ENCODE peak calls at places on chromosomes 13 and 19, in seven cellular contexts. One of them, this sample, is unnamed.

GRCh38 chr13:97858161-97858560 is 95.3 kb upstream of the IPO5 start:
- DNase-seq in astrocyte of the spinal cord: no peak
- DNase-seq in CD8-positive, alpha-beta T cell: no peak
- DNase-seq in fibroblast of mammary gland: no peak
- DNase-seq in A549: no peak
- DNase-seq in hepatocyte: no peak
- DNase-seq in adrenal gland: no peak
- DNase-seq in this sample: no peak

GRCh38 chr19:3949294-3949693 is 16.4 kb downstream of the NMRK2 start:
- DNase-seq in A549: no peak
- DNase-seq in hepatocyte: no peak
- DNase-seq in astrocyte of the spinal cord: no peak
- DNase-seq in adrenal gland: no peak
- DNase-seq in fibroblast of mammary gland: no peak
- DNase-seq in CD8-positive, alpha-beta T cell: no peak
- DNase-seq in this sample: no peak

GRCh38 chr19:15550847-15551182 is 42.5 kb downstream of the CYP4F22 start:
- DNase-seq in fibroblast of mammary gland: no peak
- DNase-seq in astrocyte of the spinal cord: no peak
- DNase-seq in adrenal gland: no peak
- DNase-seq in CD8-positive, alpha-beta T cell: no peak
- DNase-seq in A549: no peak
- DNase-seq in hepatocyte: no peak
- DNase-seq in this sample: no peak

GRCh38 chr19:29119582-29119981 is 93.4 kb downstream of the UQCRFS1 start:
- DNase-seq in astrocyte of the spinal cord: no peak
- DNase-seq in adrenal gland: no peak
- DNase-seq in hepatocyte: peak
- DNase-seq in A549: no peak
- DNase-seq in fibroblast of mammary gland: peak
- DNase-seq in CD8-positive, alpha-beta T cell: no peak
- DNase-seq in this sample: no peak

GRCh38 chr19:57672466-57672865 is 3.7 kb downstream of the ZSCAN4 start:
- DNase-seq in CD8-positive, alpha-beta T cell: no peak
- DNase-seq in adrenal gland: no peak
- DNase-seq in hepatocyte: no peak
- DNase-seq in astrocyte of the spinal cord: no peak
- DNase-seq in A549: no peak
- DNase-seq in fibroblast of mammary gland: no peak
- DNase-seq in this sample: no peak

GRCh38 chr19:1567116-1567847 is 843 bp downstream of the MEX3D start:
- DNase-seq in fibroblast of mammary gland: no peak
- DNase-seq in adrenal gland: no peak
- DNase-seq in astrocyte of the spinal cord: peak
- DNase-seq in CD8-positive, alpha-beta T cell: peak
- DNase-seq in A549: no peak
- DNase-seq in hepatocyte: peak
- DNase-seq in this sample: no peak

GRCh38 chr13:51905787-51906186 is 44.0 kb downstream of the CCDC70 start:
- DNase-seq in fibroblast of mammary gland: no peak
- DNase-seq in CD8-positive, alpha-beta T cell: no peak
- DNase-seq in hepatocyte: no peak
- DNase-seq in astrocyte of the spinal cord: no peak
- DNase-seq in adrenal gland: no peak
- DNase-seq in A549: no peak
- DNase-seq in this sample: peak

GRCh38 chr13:98405690-98406344 is 171.1 kb downstream of the STK24 start:
- DNase-seq in fibroblast of mammary gland: no peak
- DNase-seq in astrocyte of the spinal cord: no peak
- DNase-seq in adrenal gland: no peak
- DNase-seq in hepatocyte: no peak
- DNase-seq in A549: no peak
- DNase-seq in CD8-positive, alpha-beta T cell: no peak
- DNase-seq in this sample: no peak

GRCh38 chr19:40366697-40367561 is 18.4 kb downstream of the PLD3 start:
- DNase-seq in CD8-positive, alpha-beta T cell: no peak
- DNase-seq in astrocyte of the spinal cord: peak
- DNase-seq in A549: no peak
- DNase-seq in adrenal gland: no peak
- DNase-seq in hepatocyte: peak
- DNase-seq in fibroblast of mammary gland: no peak
- DNase-seq in this sample: no peak

GRCh38 chr19:16197188-16197621 is 506 bp upstream of the AP1M1 start:
- DNase-seq in fibroblast of mammary gland: peak
- DNase-seq in CD8-positive, alpha-beta T cell: no peak
- DNase-seq in adrenal gland: peak
- DNase-seq in A549: no peak
- DNase-seq in astrocyte of the spinal cord: peak
- DNase-seq in hepatocyte: no peak
- DNase-seq in this sample: peak

GRCh38 chr19:34867631-34868030 is 59.1 kb upstream of the ZNF30 start:
- DNase-seq in fibroblast of mammary gland: no peak
- DNase-seq in hepatocyte: no peak
- DNase-seq in A549: no peak
- DNase-seq in CD8-positive, alpha-beta T cell: no peak
- DNase-seq in adrenal gland: no peak
- DNase-seq in astrocyte of the spinal cord: no peak
- DNase-seq in this sample: no peak

GRCh38 chr13:103883152-103883551 is 816.9 kb upstream of the SLC10A2 start:
- DNase-seq in adrenal gland: peak
- DNase-seq in CD8-positive, alpha-beta T cell: no peak
- DNase-seq in A549: peak
- DNase-seq in fibroblast of mammary gland: peak
- DNase-seq in astrocyte of the spinal cord: peak
- DNase-seq in hepatocyte: peak
- DNase-seq in this sample: peak

GRCh38 chr19:5282926-5283325 is 57.7 kb downstream of the PTPRS start:
- DNase-seq in adrenal gland: no peak
- DNase-seq in hepatocyte: no peak
- DNase-seq in A549: no peak
- DNase-seq in astrocyte of the spinal cord: no peak
- DNase-seq in fibroblast of mammary gland: no peak
- DNase-seq in CD8-positive, alpha-beta T cell: no peak
- DNase-seq in this sample: no peak

GRCh38 chr19:1295169-1296012 is 9.7 kb downstream of the EFNA2 start:
- DNase-seq in CD8-positive, alpha-beta T cell: peak
- DNase-seq in hepatocyte: no peak
- DNase-seq in A549: no peak
- DNase-seq in fibroblast of mammary gland: no peak
- DNase-seq in adrenal gland: no peak
- DNase-seq in astrocyte of the spinal cord: no peak
- DNase-seq in this sample: no peak

GRCh38 chr19:41929536-41930071 is 1.4 kb upstream of the ERFL start:
- DNase-seq in fibroblast of mammary gland: no peak
- DNase-seq in hepatocyte: no peak
- DNase-seq in adrenal gland: no peak
- DNase-seq in astrocyte of the spinal cord: no peak
- DNase-seq in CD8-positive, alpha-beta T cell: no peak
- DNase-seq in A549: no peak
- DNase-seq in this sample: no peak

GRCh38 chr13:71866173-71867091 is 572 bp downstream of the DACH1 start:
- DNase-seq in adrenal gland: peak
- DNase-seq in A549: no peak
- DNase-seq in fibroblast of mammary gland: no peak
- DNase-seq in astrocyte of the spinal cord: no peak
- DNase-seq in CD8-positive, alpha-beta T cell: peak
- DNase-seq in hepatocyte: peak
- DNase-seq in this sample: peak

GRCh38 chr13:23069571-23069970 is 111.2 kb upstream of the SGCG start:
- DNase-seq in adrenal gland: no peak
- DNase-seq in fibroblast of mammary gland: peak
- DNase-seq in CD8-positive, alpha-beta T cell: no peak
- DNase-seq in A549: no peak
- DNase-seq in astrocyte of the spinal cord: no peak
- DNase-seq in hepatocyte: no peak
- DNase-seq in this sample: peak
- TF ChIP-seq CTCF in adrenal gland: no peak
- TF ChIP-seq CTCF in fibroblast of mammary gland: no peak
- TF ChIP-seq CTCF in CD8-positive, alpha-beta T cell: no peak
- TF ChIP-seq CTCF in A549: no peak
- TF ChIP-seq CTCF in astrocyte of the spinal cord: no peak
- TF ChIP-seq CTCF in hepatocyte: no peak
- TF ChIP-seq CTCF in this sample: no peak

DNA sequence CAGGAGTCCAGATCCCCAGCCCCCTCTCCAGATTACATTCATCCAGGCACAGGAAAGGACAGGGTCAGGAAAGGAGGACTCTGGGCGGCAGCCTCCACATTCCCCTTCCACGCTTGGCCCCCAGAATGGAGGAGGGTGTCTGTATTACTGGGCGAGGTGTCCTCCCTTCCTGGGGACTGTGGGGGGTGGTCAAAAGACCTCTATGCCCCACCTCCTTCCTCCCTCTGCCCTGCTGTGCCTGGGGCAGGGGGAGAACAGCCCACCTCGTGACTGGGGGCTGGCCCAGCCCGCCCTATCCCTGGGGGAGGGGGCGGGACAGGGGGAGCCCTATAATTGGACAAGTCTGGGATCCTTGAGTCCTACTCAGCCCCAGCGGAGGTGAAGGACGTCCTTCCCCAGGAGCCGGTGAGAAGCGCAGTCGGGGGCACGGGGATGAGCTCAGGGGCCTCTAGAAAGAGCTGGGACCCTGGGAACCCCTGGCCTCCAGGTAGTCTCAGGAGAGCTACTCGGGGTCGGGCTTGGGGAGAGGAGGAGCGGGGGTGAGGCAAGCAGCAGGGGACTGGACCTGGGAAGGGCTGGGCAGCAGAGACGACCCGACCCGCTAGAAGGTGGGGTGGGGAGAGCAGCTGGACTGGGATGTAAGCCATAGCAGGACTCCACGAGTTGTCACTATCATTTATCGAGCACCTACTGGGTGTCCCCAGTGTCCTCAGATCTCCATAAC is at the start of gene APOE:
- DNase-seq in adrenal gland: peak
- DNase-seq in hepatocyte: peak
- DNase-seq in fibroblast of mammary gland: no peak
- DNase-seq in A549: no peak
- DNase-seq in CD8-positive, alpha-beta T cell: no peak
- DNase-seq in astrocyte of the spinal cord: no peak
- DNase-seq in this sample: no peak
- H3K4me3 ChIP-seq in adrenal gland: peak
- H3K4me3 ChIP-seq in hepatocyte: peak
- H3K4me3 ChIP-seq in fibroblast of mammary gland: peak
- H3K4me3 ChIP-seq in A549: peak
- H3K4me3 ChIP-seq in CD8-positive, alpha-beta T cell: no peak
- H3K4me3 ChIP-seq in astrocyte of the spinal cord: peak
- H3K4me3 ChIP-seq in this sample: peak

DNA sequence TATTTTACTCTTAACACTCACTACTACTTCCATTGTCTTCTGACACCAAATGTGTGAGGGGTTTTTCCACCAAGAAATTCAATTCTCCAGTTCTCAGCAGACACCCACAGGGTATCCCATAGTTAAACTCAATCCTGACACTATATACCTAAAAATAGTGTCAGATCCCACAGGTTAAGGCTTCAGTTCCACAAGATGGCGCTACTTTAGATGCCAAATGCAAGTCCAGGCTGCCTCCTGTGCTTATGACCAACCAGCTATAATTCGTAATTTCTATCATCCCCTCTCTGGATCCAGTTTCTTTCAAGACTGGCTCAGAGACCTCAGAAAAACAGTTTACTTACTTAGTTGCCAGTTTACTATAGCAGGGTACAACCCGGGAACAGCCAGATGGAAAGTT is 1146.2 kb upstream of the SPRY2 start:
- DNase-seq in CD8-positive, alpha-beta T cell: no peak
- DNase-seq in adrenal gland: no peak
- DNase-seq in hepatocyte: peak
- DNase-seq in fibroblast of mammary gland: peak
- DNase-seq in astrocyte of the spinal cord: peak
- DNase-seq in A549: no peak
- DNase-seq in this sample: peak
- TF ChIP-seq CTCF in CD8-positive, alpha-beta T cell: no peak
- TF ChIP-seq CTCF in adrenal gland: no peak
- TF ChIP-seq CTCF in hepatocyte: peak
- TF ChIP-seq CTCF in fibroblast of mammary gland: no peak
- TF ChIP-seq CTCF in astrocyte of the spinal cord: peak
- TF ChIP-seq CTCF in A549: no peak
- TF ChIP-seq CTCF in this sample: peak

DNA sequence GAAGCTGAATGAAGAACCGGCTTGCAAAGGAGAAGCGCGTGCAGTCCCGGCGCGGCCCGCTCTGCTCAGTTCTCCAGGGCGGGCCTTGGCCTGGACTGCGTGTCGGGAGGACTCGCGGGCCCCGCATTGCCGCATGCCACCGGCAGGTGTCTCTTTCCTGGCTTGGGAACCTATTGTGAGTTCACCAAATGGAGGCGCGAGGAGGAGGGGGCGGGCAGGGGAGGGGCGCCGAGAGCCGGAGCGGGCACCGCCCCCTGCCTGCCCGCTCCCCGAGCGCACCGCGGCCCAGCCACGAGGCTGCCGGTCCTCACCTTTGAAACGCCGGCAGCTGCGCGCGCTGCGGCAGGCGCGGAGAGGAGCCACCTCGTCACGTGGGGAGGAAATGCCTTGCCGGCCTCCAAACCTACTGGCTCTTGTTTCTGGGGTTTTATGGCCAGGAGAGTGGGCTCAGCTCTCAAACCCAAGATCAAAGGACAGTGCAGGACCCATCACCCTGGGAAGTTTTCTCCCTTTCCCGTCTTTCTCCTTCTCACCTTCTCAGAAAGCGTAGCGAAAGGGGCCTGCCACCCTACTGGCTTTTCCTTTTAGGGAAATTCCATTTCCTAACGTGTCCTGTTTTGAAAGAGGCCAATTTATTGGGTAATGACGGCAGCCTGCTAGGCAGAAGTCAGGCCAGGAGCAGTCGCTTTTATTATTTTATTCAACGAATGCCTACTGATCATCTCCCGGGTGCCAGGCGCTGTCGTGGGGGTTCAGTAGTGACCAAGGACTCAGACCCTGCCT is 13.8 kb upstream of the UBE2L5 start:
- DNase-seq in astrocyte of the spinal cord: peak
- DNase-seq in fibroblast of mammary gland: peak
- DNase-seq in A549: peak
- DNase-seq in CD8-positive, alpha-beta T cell: peak
- DNase-seq in hepatocyte: peak
- DNase-seq in adrenal gland: peak
- DNase-seq in this sample: peak
- H3K4me3 ChIP-seq in astrocyte of the spinal cord: no peak
- H3K4me3 ChIP-seq in fibroblast of mammary gland: peak
- H3K4me3 ChIP-seq in A549: peak
- H3K4me3 ChIP-seq in CD8-positive, alpha-beta T cell: peak
- H3K4me3 ChIP-seq in hepatocyte: no peak
- H3K4me3 ChIP-seq in adrenal gland: peak
- H3K4me3 ChIP-seq in this sample: peak

DNA sequence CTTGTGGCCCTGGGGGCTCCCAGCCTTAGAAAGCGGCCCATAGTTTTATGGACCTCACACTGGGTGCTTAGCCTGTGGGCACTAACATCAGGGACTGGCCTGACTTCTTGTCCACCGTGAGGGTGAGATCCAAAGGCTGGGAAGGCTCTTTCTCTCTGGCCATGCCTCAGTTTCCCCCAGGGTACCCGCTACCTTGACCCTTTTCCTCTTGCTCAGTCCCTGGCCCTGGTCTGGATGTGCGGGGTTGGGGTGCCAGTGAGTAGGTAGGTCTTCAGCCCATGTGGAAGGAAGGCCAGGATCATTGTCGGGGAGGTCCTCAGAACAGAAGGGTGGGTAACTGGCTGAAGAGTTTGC is 1.6 kb upstream of the TMEM161A start:
- DNase-seq in A549: no peak
- DNase-seq in hepatocyte: no peak
- DNase-seq in fibroblast of mammary gland: no peak
- DNase-seq in adrenal gland: no peak
- DNase-seq in astrocyte of the spinal cord: no peak
- DNase-seq in CD8-positive, alpha-beta T cell: no peak
- DNase-seq in this sample: no peak
- TF ChIP-seq CTCF in A549: no peak
- TF ChIP-seq CTCF in hepatocyte: no peak
- TF ChIP-seq CTCF in fibroblast of mammary gland: no peak
- TF ChIP-seq CTCF in adrenal gland: no peak
- TF ChIP-seq CTCF in astrocyte of the spinal cord: no peak
- TF ChIP-seq CTCF in CD8-positive, alpha-beta T cell: peak
- TF ChIP-seq CTCF in this sample: no peak

This sample was measured in epithelial cell of esophagus.